ENCODE peak calls at places on chromosome 20, in ten cellular contexts. C, B, O, P, N, E, Y, G, J and S are unnamed samples.

GRCh38 chr20:5153612-5154542 is 27.1 kb downstream of the CDS2 start:
- DNase-seq in C (no peak), B (peak; percentile 26), O (no peak), P (no peak), N (peak; percentile 40), E (no peak), Y (no peak), G (no peak), J (peak; percentile 96), S (no peak)

GRCh38 chr20:8399963-8400362 is 267.9 kb downstream of the PLCB1 start:
- DNase-seq in C (no peak), B (no peak), O (no peak), P (no peak), N (no peak), E (no peak), Y (no peak), G (no peak), J (no peak), S (no peak)

GRCh38 chr20:22775256-22775655 is 190.9 kb upstream of the FOXA2 start:
- DNase-seq in C (no peak), B (no peak), O (no peak), P (no peak), N (no peak), E (no peak), Y (no peak), G (no peak), J (no peak), S (no peak)

GRCh38 chr20:4041748-4042411 is 26.5 kb upstream of the RNF24 start:
- DNase-seq in C (peak; percentile 67), B (peak; percentile 97), O (peak; percentile 25), P (peak; percentile 61), N (peak; percentile 98), E (peak; percentile 98), Y (peak; percentile 73), G (peak; percentile 98), J (peak; percentile 96), S (peak; percentile 99)

GRCh38 chr20:23084845-23085355 is 1.2 kb downstream of the CD93 start:
- DNase-seq in C (no peak), B (no peak), O (no peak), P (no peak), N (no peak), E (no peak), Y (no peak), G (no peak), J (no peak), S (no peak)

GRCh38 chr20:36273414-36274247 is 32.5 kb upstream of the DLGAP4 start:
- DNase-seq in C (peak; percentile 34), B (peak; percentile 43), O (no peak), P (no peak), N (peak; percentile 4), E (peak; percentile 43), Y (no peak), G (peak; percentile 32), J (no peak), S (peak; percentile 28)

GRCh38 chr20:62165762-62166399 is 16.9 kb upstream of the MTG2 start:
- DNase-seq in C (no peak), B (peak; percentile 64), O (peak; percentile 52), P (no peak), N (no peak), E (no peak), Y (no peak), G (peak; percentile 51), J (no peak), S (peak; percentile 34)

GRCh38 chr20:50855498-50856474 is 60.9 kb downstream of the BCAS4 start:
- DNase-seq in C (no peak), B (peak; percentile 23), O (no peak), P (no peak), N (peak; percentile 29), E (no peak), Y (no peak), G (no peak), J (no peak), S (no peak)

GRCh38 chr20:17541996-17542395 is 10.8 kb upstream of the BFSP1 start:
- DNase-seq in C (no peak), B (peak; percentile 81), O (no peak), P (no peak), N (peak; percentile 97), E (peak; percentile 78), Y (no peak), G (peak; percentile 24), J (peak; percentile 95), S (peak; percentile 41)

GRCh38 chr20:17541596-17541995 is 10.4 kb upstream of the BFSP1 start:
- DNase-seq in C (no peak), B (no peak), O (no peak), P (no peak), N (no peak), E (no peak), Y (no peak), G (no peak), J (no peak), S (no peak)

GRCh38 chr20:17542993-17543412 is 11.8 kb upstream of the BFSP1 start:
- DNase-seq in C (no peak), B (peak; percentile 88), O (no peak), P (no peak), N (peak; percentile 97), E (peak; percentile 95), Y (no peak), G (peak; percentile 77), J (no peak), S (peak; percentile 86)

GRCh38 chr20:17543531-17543961 is 12.4 kb upstream of the BFSP1 start:
- DNase-seq in C (no peak), B (peak; percentile 87), O (no peak), P (no peak), N (peak; percentile 73), E (peak; percentile 78), Y (no peak), G (peak; percentile 64), J (no peak), S (peak; percentile 58)

DNA sequence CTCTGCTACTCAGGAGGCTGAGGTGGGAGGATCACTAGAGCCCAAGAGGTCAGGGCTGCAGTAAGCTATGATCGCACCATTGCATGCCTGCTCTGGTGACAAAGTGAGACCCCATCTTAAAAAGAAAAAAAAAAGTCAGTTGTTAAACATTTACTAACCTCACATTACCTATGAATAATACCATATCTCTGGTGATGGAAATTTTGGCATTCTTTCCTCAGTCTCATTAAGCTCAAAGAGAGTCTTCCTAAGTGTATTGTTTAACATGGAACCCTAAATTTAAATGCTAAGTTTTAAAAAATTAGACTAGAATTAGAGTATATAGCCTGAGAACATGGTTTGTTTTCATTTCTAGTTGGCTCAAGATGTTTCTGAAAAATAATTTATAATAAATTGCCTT is 11.3 kb upstream of the BFSP1 start:
- DNase-seq in C (no peak), B (no peak), O (no peak), P (no peak), N (peak; percentile 52), E (no peak), Y (no peak), G (no peak), J (no peak), S (no peak)
- H3K4me3 ChIP-seq in C (no peak overlapping the region), B (no peak overlapping the region), O (no peak overlapping the region), P (no peak overlapping the region), N (peak overlapping the region; percentile 3), E (no peak overlapping the region), Y (no peak overlapping the region), G (no peak overlapping the region), J (no peak overlapping the region), S (no peak overlapping the region)

GRCh38 chr20:20018366-20018765 is 1.2 kb downstream of the NAA20 start:
- DNase-seq in C (no peak), B (no peak), O (no peak), P (no peak), N (no peak), E (no peak), Y (no peak), G (no peak), J (no peak), S (no peak)

GRCh38 chr20:20017001-20017851 is at the start of gene NAA20:
- DNase-seq in C (peak; percentile 97), B (peak; percentile 89), O (peak; percentile 94), P (peak; percentile 93), N (peak; percentile 92), E (peak; percentile 90), Y (peak; percentile 86), G (peak; percentile 94), J (peak; percentile 85), S (peak; percentile 93)

GRCh38 chr20:20014659-20015058 is 2.5 kb upstream of the NAA20 start:
- DNase-seq in C (no peak), B (no peak), O (no peak), P (no peak), N (no peak), E (no peak), Y (no peak), G (peak; percentile 26), J (no peak), S (peak; percentile 39)

GRCh38 chr20:20019123-20019522 is 2.0 kb downstream of the NAA20 start:
- DNase-seq in C (no peak), B (no peak), O (no peak), P (no peak), N (no peak), E (no peak), Y (peak; percentile 9), G (no peak), J (peak; percentile 87), S (no peak)

GRCh38 chr20:20017852-20018245 is 687 bp downstream of the NAA20 start:
- DNase-seq in C (no peak), B (no peak), O (no peak), P (no peak), N (peak; percentile 9), E (no peak), Y (peak; percentile 8), G (no peak), J (no peak), S (no peak)
- TF ChIP-seq CTCF in C (no peak), B (no peak), O (no peak), P (no peak), N (no peak), E (no peak), Y (no peak), G (no peak), J (no peak), S (no peak)

GRCh38 chr20:31706607-31707257 is 15.9 kb downstream of the BCL2L1 start:
- DNase-seq in C (no peak), B (no peak), O (no peak), P (no peak), N (no peak), E (no peak), Y (peak; percentile 86), G (peak; percentile 52), J (peak; percentile 46), S (peak; percentile 54)

GRCh38 chr20:31705598-31706597 is 16.8 kb downstream of the BCL2L1 start:
- DNase-seq in C (no peak), B (no peak), O (no peak), P (no peak), N (no peak), E (no peak), Y (no peak), G (no peak), J (no peak), S (no peak)

GRCh38 chr20:31705191-31705590 is 17.5 kb downstream of the BCL2L1 start:
- DNase-seq in C (no peak), B (no peak), O (no peak), P (no peak), N (no peak), E (no peak), Y (no peak), G (no peak), J (no peak), S (no peak)

GRCh38 chr20:31707258-31707615 is 15.4 kb downstream of the BCL2L1 start:
- DNase-seq in C (no peak), B (no peak), O (no peak), P (no peak), N (no peak), E (no peak), Y (no peak), G (no peak), J (no peak), S (no peak)

GRCh38 chr20:31704225-31705119 is 18.2 kb downstream of the BCL2L1 start:
- DNase-seq in C (peak; percentile 57), B (no peak), O (peak; percentile 34), P (no peak), N (peak; percentile 90), E (peak; percentile 65), Y (no peak), G (peak; percentile 43), J (peak; percentile 98), S (peak; percentile 59)
- H3K4me3 ChIP-seq in C (no peak overlapping the region), B (no peak overlapping the region), O (no peak overlapping the region), P (no peak overlapping the region), N (no peak overlapping the region), E (no peak overlapping the region), Y (no peak overlapping the region), G (no peak overlapping the region), J (peak overlapping the region; percentile 29), S (no peak overlapping the region)

GRCh38 chr20:60453847-60454246 is 495.6 kb downstream of the CDH26 start:
- DNase-seq in C (no peak), B (no peak), O (no peak), P (no peak), N (no peak), E (no peak), Y (peak; percentile 18), G (no peak), J (no peak), S (no peak)
- TF ChIP-seq CTCF in C (no peak), B (no peak), O (no peak), P (no peak), N (no peak), E (no peak), Y (no peak), G (no peak), J (no peak), S (no peak)